ENCODE peak calls at places on chromosomes 12 and 14, in nine cellular contexts. Z is endothelial cell of umbilical vein; C is CD8-positive, alpha-beta memory T cell; S is amniotic epithelial cell; L is ACHN; T is NB4; A is stimulated activated CD4-positive, alpha-beta T cell treated with anti-CD3 and anti-CD28 coated beads, Interleukin-1b, Interleukin-23, amount 100 ng/mL, for 24 hours; W is gastrocnemius medialis; O is NCI-H345. H is an unnamed sample.

GRCh38 chr12:114912811-114913210 is 228.8 kb upstream of the TBX3 start:
- DNase-seq in Z (no peak), C (no peak), S (no peak), L (no peak), T (no peak), A (no peak), W (no peak), O (no peak), H (no peak)

GRCh38 chr12:71973687-71974086 is 35.0 kb downstream of the TPH2 start:
- DNase-seq in Z (no peak), C (no peak), S (no peak), L (no peak), T (no peak), A (no peak), W (no peak), O (no peak), H (no peak)

GRCh38 chr14:63276492-63277342 is 42.0 kb downstream of the GPHB5 start:
- DNase-seq in Z (peak; percentile 64), C (no peak), S (peak; percentile 63), L (peak; percentile 32), T (peak; percentile 39), A (no peak), W (no peak), O (peak; percentile 69), H (peak; percentile 70)

GRCh38 chr12:78403136-78403535 is 461.4 kb upstream of the SYT1 start:
- DNase-seq in Z (no peak), C (no peak), S (peak; percentile 81), L (peak; percentile 97), T (no peak), A (no peak), W (no peak), O (no peak), H (no peak)

GRCh38 chr12:103969391-103969790 is 3.7 kb downstream of the TDG start:
- DNase-seq in Z (no peak), C (no peak), S (peak; percentile 58), L (no peak), T (no peak), A (no peak), W (no peak), O (no peak), H (no peak)

GRCh38 chr14:22002860-22003284 is 329.3 kb upstream of the OR4E1 start:
- DNase-seq in Z (no peak), C (peak; percentile 68), S (peak; percentile 36), L (peak; percentile 6), T (peak; percentile 32), A (peak; percentile 50), W (no peak), O (no peak), H (peak; percentile 10)

GRCh38 chr12:112294793-112295192 is 87.4 kb downstream of the HECTD4 start:
- DNase-seq in Z (peak; percentile 36), C (no peak), S (peak; percentile 49), L (peak; percentile 16), T (peak; percentile 24), A (no peak), W (no peak), O (no peak), H (peak; percentile 52)

GRCh38 chr14:21069388-21070082 is 569 bp upstream of the ARHGEF40 start:
- DNase-seq in Z (no peak), C (peak; percentile 28), S (no peak), L (peak; percentile 25), T (peak; percentile 12), A (no peak), W (no peak), O (peak; percentile 51), H (no peak)

GRCh38 chr14:99330316-99331240 is 58.6 kb upstream of the BCL11B start:
- DNase-seq in Z (no peak), C (no peak), S (no peak), L (no peak), T (no peak), A (no peak), W (no peak), O (no peak), H (no peak)

GRCh38 chr14:77022219-77022852 is 6.2 kb downstream of the IRF2BPL start:
- DNase-seq in Z (no peak), C (no peak), S (no peak), L (no peak), T (no peak), A (no peak), W (no peak), O (peak; percentile 71), H (no peak)

GRCh38 chr14:30227436-30227835 is 299.8 kb upstream of the PRKD1 start:
- DNase-seq in Z (no peak), C (no peak), S (peak; percentile 50), L (no peak), T (no peak), A (no peak), W (no peak), O (no peak), H (no peak)

GRCh38 chr14:52455291-52456088 is 96.8 kb downstream of the TXNDC16 start:
- DNase-seq in Z (no peak), C (no peak), S (peak; percentile 96), L (no peak), T (no peak), A (no peak), W (no peak), O (no peak), H (no peak)

GRCh38 chr12:104108755-104109445 is 29.1 kb downstream of the NFYB start:
- DNase-seq in Z (peak; percentile 90), C (peak; percentile 78), S (peak; percentile 84), L (peak; percentile 86), T (peak; percentile 93), A (peak; percentile 76), W (peak; percentile 60), O (peak; percentile 75), H (peak; percentile 94)